ENCODE peak calls at places on chromosomes 6 and 20, in ten cellular contexts. One of them, this sample, is unnamed.

GRCh38 chr20:61875221-61875885 is 190.3 kb downstream of the TAF4 start:
- DNase-seq in PC-3: peak; percentile 17
- DNase-seq in tibial nerve: no peak
- DNase-seq in lower leg skin: no peak
- DNase-seq in brain microvascular endothelial cell: no peak
- DNase-seq in dorsolateral prefrontal cortex: peak; percentile 71
- DNase-seq in H1: no peak
- DNase-seq in RWPE1: no peak
- DNase-seq in GM23338: peak; percentile 41
- DNase-seq in pancreas: no peak
- DNase-seq in this sample: no peak

GRCh38 chr20:33674294-33675126 is at the start of gene NECAB3:
- DNase-seq in PC-3: peak; percentile 83
- DNase-seq in tibial nerve: peak; percentile 78
- DNase-seq in lower leg skin: peak; percentile 96
- DNase-seq in brain microvascular endothelial cell: peak; percentile 60
- DNase-seq in dorsolateral prefrontal cortex: peak; percentile 91
- DNase-seq in H1: peak; percentile 87
- DNase-seq in RWPE1: peak; percentile 91
- DNase-seq in GM23338: peak; percentile 84
- DNase-seq in pancreas: peak; percentile 95
- DNase-seq in this sample: no peak

GRCh38 chr6:170235726-170236125 is 55.2 kb downstream of the DLL1 start:
- DNase-seq in PC-3: no peak
- DNase-seq in tibial nerve: no peak
- DNase-seq in lower leg skin: no peak
- DNase-seq in brain microvascular endothelial cell: no peak
- DNase-seq in dorsolateral prefrontal cortex: no peak
- DNase-seq in H1: no peak
- DNase-seq in RWPE1: no peak
- DNase-seq in GM23338: no peak
- DNase-seq in pancreas: peak; percentile 34
- DNase-seq in this sample: no peak

GRCh38 chr20:33664762-33665144 is 2.0 kb upstream of the ACTL10 start:
- DNase-seq in PC-3: no peak
- DNase-seq in tibial nerve: no peak
- DNase-seq in lower leg skin: no peak
- DNase-seq in brain microvascular endothelial cell: no peak
- DNase-seq in dorsolateral prefrontal cortex: no peak
- DNase-seq in H1: no peak
- DNase-seq in RWPE1: no peak
- DNase-seq in GM23338: no peak
- DNase-seq in pancreas: no peak
- DNase-seq in this sample: no peak

GRCh38 chr6:30007132-30007764 is 53.8 kb upstream of the POLR1H start:
- DNase-seq in PC-3: no peak
- DNase-seq in tibial nerve: no peak
- DNase-seq in lower leg skin: peak; percentile 86
- DNase-seq in brain microvascular endothelial cell: no peak
- DNase-seq in dorsolateral prefrontal cortex: no peak
- DNase-seq in H1: peak; percentile 86
- DNase-seq in RWPE1: no peak
- DNase-seq in GM23338: peak; percentile 89
- DNase-seq in pancreas: peak; percentile 83
- DNase-seq in this sample: no peak

GRCh38 chr6:167093922-167094432 is 28.9 kb upstream of the CCR6 start:
- DNase-seq in PC-3: no peak
- DNase-seq in tibial nerve: no peak
- DNase-seq in lower leg skin: no peak
- DNase-seq in brain microvascular endothelial cell: no peak
- DNase-seq in dorsolateral prefrontal cortex: no peak
- DNase-seq in H1: no peak
- DNase-seq in RWPE1: no peak
- DNase-seq in GM23338: no peak
- DNase-seq in pancreas: no peak
- DNase-seq in this sample: no peak

GRCh38 chr6:117545161-117545595 is 57.1 kb downstream of the GOPC start:
- DNase-seq in PC-3: peak; percentile 85
- DNase-seq in tibial nerve: no peak
- DNase-seq in lower leg skin: no peak
- DNase-seq in brain microvascular endothelial cell: no peak
- DNase-seq in dorsolateral prefrontal cortex: no peak
- DNase-seq in H1: no peak
- DNase-seq in RWPE1: peak; percentile 82
- DNase-seq in GM23338: no peak
- DNase-seq in pancreas: no peak
- DNase-seq in this sample: no peak

GRCh38 chr6:31356216-31356945 is 598 bp downstream of the HLA-B start:
- DNase-seq in PC-3: peak; percentile 9
- DNase-seq in tibial nerve: peak; percentile 24
- DNase-seq in lower leg skin: no peak
- DNase-seq in brain microvascular endothelial cell: no peak
- DNase-seq in dorsolateral prefrontal cortex: no peak
- DNase-seq in H1: peak; percentile 65
- DNase-seq in RWPE1: no peak
- DNase-seq in GM23338: peak; percentile 47
- DNase-seq in pancreas: peak; percentile 69
- DNase-seq in this sample: no peak

GRCh38 chr20:7589164-7589563 is 351.1 kb downstream of the HAO1 start:
- DNase-seq in PC-3: no peak
- DNase-seq in tibial nerve: no peak
- DNase-seq in lower leg skin: no peak
- DNase-seq in brain microvascular endothelial cell: no peak
- DNase-seq in dorsolateral prefrontal cortex: no peak
- DNase-seq in H1: no peak
- DNase-seq in RWPE1: no peak
- DNase-seq in GM23338: no peak
- DNase-seq in pancreas: no peak
- DNase-seq in this sample: no peak

GRCh38 chr6:97462031-97462430 is 179.0 kb upstream of the MMS22L start:
- DNase-seq in PC-3: no peak
- DNase-seq in tibial nerve: no peak
- DNase-seq in lower leg skin: no peak
- DNase-seq in brain microvascular endothelial cell: no peak
- DNase-seq in dorsolateral prefrontal cortex: no peak
- DNase-seq in H1: no peak
- DNase-seq in RWPE1: no peak
- DNase-seq in GM23338: no peak
- DNase-seq in pancreas: no peak
- DNase-seq in this sample: no peak

GRCh38 chr20:35739294-35740163 is 2.5 kb downstream of the RBM39 start:
- DNase-seq in PC-3: peak; percentile 46
- DNase-seq in tibial nerve: no peak
- DNase-seq in lower leg skin: no peak
- DNase-seq in brain microvascular endothelial cell: no peak
- DNase-seq in dorsolateral prefrontal cortex: no peak
- DNase-seq in H1: no peak
- DNase-seq in RWPE1: no peak
- DNase-seq in GM23338: peak; percentile 28
- DNase-seq in pancreas: no peak
- DNase-seq in this sample: no peak

GRCh38 chr6:125957845-125958244 is 1.3 kb downstream of the HINT3 start:
- DNase-seq in PC-3: peak; percentile 58
- DNase-seq in tibial nerve: no peak
- DNase-seq in lower leg skin: no peak
- DNase-seq in brain microvascular endothelial cell: no peak
- DNase-seq in dorsolateral prefrontal cortex: no peak
- DNase-seq in H1: no peak
- DNase-seq in RWPE1: peak; percentile 54
- DNase-seq in GM23338: peak; percentile 35
- DNase-seq in pancreas: no peak
- DNase-seq in this sample: no peak

GRCh38 chr6:128352331-128352730 is 168.1 kb downstream of the PTPRK start:
- DNase-seq in PC-3: no peak
- DNase-seq in tibial nerve: no peak
- DNase-seq in lower leg skin: no peak
- DNase-seq in brain microvascular endothelial cell: no peak
- DNase-seq in dorsolateral prefrontal cortex: no peak
- DNase-seq in H1: no peak
- DNase-seq in RWPE1: no peak
- DNase-seq in GM23338: no peak
- DNase-seq in pancreas: no peak
- DNase-seq in this sample: no peak

GRCh38 chr6:168274046-168274952 is 45.3 kb downstream of the DACT2 start:
- DNase-seq in PC-3: no peak
- DNase-seq in tibial nerve: no peak
- DNase-seq in lower leg skin: peak; percentile 74
- DNase-seq in brain microvascular endothelial cell: no peak
- DNase-seq in dorsolateral prefrontal cortex: no peak
- DNase-seq in H1: no peak
- DNase-seq in RWPE1: no peak
- DNase-seq in GM23338: no peak
- DNase-seq in pancreas: peak; percentile 73
- DNase-seq in this sample: no peak

GRCh38 chr20:1961374-1961773 is 32.5 kb downstream of the PDYN start:
- DNase-seq in PC-3: no peak
- DNase-seq in tibial nerve: no peak
- DNase-seq in lower leg skin: peak; percentile 57
- DNase-seq in brain microvascular endothelial cell: no peak
- DNase-seq in dorsolateral prefrontal cortex: no peak
- DNase-seq in H1: no peak
- DNase-seq in RWPE1: no peak
- DNase-seq in GM23338: no peak
- DNase-seq in pancreas: no peak
- DNase-seq in this sample: no peak

GRCh38 chr6:37690964-37691735 is 6.5 kb downstream of the MDGA1 start:
- DNase-seq in PC-3: peak; percentile 43
- DNase-seq in tibial nerve: no peak
- DNase-seq in lower leg skin: no peak
- DNase-seq in brain microvascular endothelial cell: no peak
- DNase-seq in dorsolateral prefrontal cortex: no peak
- DNase-seq in H1: no peak
- DNase-seq in RWPE1: no peak
- DNase-seq in GM23338: no peak
- DNase-seq in pancreas: no peak
- DNase-seq in this sample: no peak

GRCh38 chr6:151747890-151748289 is 59.6 kb upstream of the ESR1 start:
- DNase-seq in PC-3: no peak
- DNase-seq in tibial nerve: no peak
- DNase-seq in lower leg skin: no peak
- DNase-seq in brain microvascular endothelial cell: peak; percentile 6
- DNase-seq in dorsolateral prefrontal cortex: no peak
- DNase-seq in H1: no peak
- DNase-seq in RWPE1: no peak
- DNase-seq in GM23338: no peak
- DNase-seq in pancreas: no peak
- DNase-seq in this sample: no peak

GRCh38 chr20:1841554-1842140 is 53.6 kb upstream of the SIRPA start:
- DNase-seq in PC-3: no peak
- DNase-seq in tibial nerve: no peak
- DNase-seq in lower leg skin: no peak
- DNase-seq in brain microvascular endothelial cell: no peak
- DNase-seq in dorsolateral prefrontal cortex: no peak
- DNase-seq in H1: no peak
- DNase-seq in RWPE1: peak; percentile 44
- DNase-seq in GM23338: no peak
- DNase-seq in pancreas: no peak
- DNase-seq in this sample: no peak

GRCh38 chr20:44004306-44004915 is 89.8 kb downstream of the TOX2 start:
- DNase-seq in PC-3: no peak
- DNase-seq in tibial nerve: no peak
- DNase-seq in lower leg skin: peak; percentile 73
- DNase-seq in brain microvascular endothelial cell: no peak
- DNase-seq in dorsolateral prefrontal cortex: no peak
- DNase-seq in H1: no peak
- DNase-seq in RWPE1: no peak
- DNase-seq in GM23338: no peak
- DNase-seq in pancreas: no peak
- DNase-seq in this sample: no peak
- TF ChIP-seq CTCF in PC-3: no peak
- TF ChIP-seq CTCF in tibial nerve: no peak
- TF ChIP-seq CTCF in lower leg skin: no peak
- TF ChIP-seq CTCF in brain microvascular endothelial cell: peak; percentile 1
- TF ChIP-seq CTCF in dorsolateral prefrontal cortex: no peak
- TF ChIP-seq CTCF in H1: peak; percentile 23
- TF ChIP-seq CTCF in RWPE1: no peak
- TF ChIP-seq CTCF in GM23338: no peak
- TF ChIP-seq CTCF in pancreas: no peak
- TF ChIP-seq CTCF in this sample: no peak

GRCh38 chr6:113190170-113190569 is 667.0 kb upstream of the MARCKS start:
- DNase-seq in PC-3: peak; percentile 18
- DNase-seq in tibial nerve: no peak
- DNase-seq in lower leg skin: no peak
- DNase-seq in brain microvascular endothelial cell: no peak
- DNase-seq in dorsolateral prefrontal cortex: no peak
- DNase-seq in H1: no peak
- DNase-seq in RWPE1: no peak
- DNase-seq in GM23338: peak; percentile 27
- DNase-seq in pancreas: no peak
- DNase-seq in this sample: no peak
- TF ChIP-seq CTCF in PC-3: peak; percentile 46
- TF ChIP-seq CTCF in tibial nerve: no peak
- TF ChIP-seq CTCF in lower leg skin: no peak
- TF ChIP-seq CTCF in brain microvascular endothelial cell: peak; percentile 8
- TF ChIP-seq CTCF in dorsolateral prefrontal cortex: no peak
- TF ChIP-seq CTCF in H1: peak; percentile 44
- TF ChIP-seq CTCF in RWPE1: no peak
- TF ChIP-seq CTCF in GM23338: peak; percentile 52
- TF ChIP-seq CTCF in pancreas: no peak
- TF ChIP-seq CTCF in this sample: no peak

DNA sequence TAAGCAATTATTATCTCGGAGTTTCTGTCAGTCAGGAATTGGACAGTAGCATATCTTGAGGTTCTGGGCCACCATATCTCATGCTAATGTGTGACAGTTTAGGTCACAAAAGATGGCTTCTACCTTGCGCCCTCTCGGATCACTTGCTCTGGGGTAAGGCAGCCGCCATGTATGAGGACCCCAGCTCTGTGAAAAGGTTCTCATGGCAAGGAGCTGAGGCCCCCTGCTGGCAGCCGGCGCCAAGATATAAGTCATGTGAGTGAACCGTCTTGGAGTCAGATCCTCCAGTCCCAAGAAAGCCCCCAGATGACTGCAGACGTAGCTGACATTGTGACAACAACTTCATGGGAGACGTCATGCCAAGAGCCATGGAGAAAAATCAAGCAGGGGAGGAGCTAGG is 670.8 kb downstream of the KIF16B start:
- DNase-seq in PC-3: peak; percentile 48
- DNase-seq in tibial nerve: no peak
- DNase-seq in lower leg skin: no peak
- DNase-seq in brain microvascular endothelial cell: peak; percentile 5
- DNase-seq in dorsolateral prefrontal cortex: no peak
- DNase-seq in H1: peak; percentile 59
- DNase-seq in RWPE1: no peak
- DNase-seq in GM23338: peak; percentile 68
- DNase-seq in pancreas: no peak
- DNase-seq in this sample: no peak
- TF ChIP-seq CTCF in PC-3: peak; percentile 86
- TF ChIP-seq CTCF in tibial nerve: no peak
- TF ChIP-seq CTCF in lower leg skin: no peak
- TF ChIP-seq CTCF in brain microvascular endothelial cell: peak; percentile 61
- TF ChIP-seq CTCF in dorsolateral prefrontal cortex: no peak
- TF ChIP-seq CTCF in H1: peak; percentile 53
- TF ChIP-seq CTCF in RWPE1: no peak
- TF ChIP-seq CTCF in GM23338: peak; percentile 63
- TF ChIP-seq CTCF in pancreas: no peak
- TF ChIP-seq CTCF in this sample: no peak

DNA sequence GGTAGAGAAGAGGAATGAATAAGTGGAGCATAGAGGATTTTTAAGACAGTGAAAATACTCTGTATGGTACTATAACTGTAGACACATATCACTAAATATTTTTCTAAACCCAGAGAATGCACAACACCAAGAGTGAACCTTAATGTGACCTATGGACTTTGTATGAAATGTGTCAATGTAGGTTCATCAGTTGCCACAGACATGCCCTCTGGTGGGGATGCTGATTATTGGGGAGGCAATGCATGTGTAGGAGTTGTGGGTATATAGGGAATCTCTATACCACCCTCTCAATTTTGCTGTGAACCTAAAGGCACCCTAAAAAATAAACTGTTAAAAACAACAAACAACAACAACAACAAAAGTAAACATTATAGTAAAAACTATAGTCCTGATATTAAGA is 293.7 kb downstream of the RNF144B start:
- DNase-seq in PC-3: peak; percentile 12
- DNase-seq in tibial nerve: no peak
- DNase-seq in lower leg skin: no peak
- DNase-seq in brain microvascular endothelial cell: no peak
- DNase-seq in dorsolateral prefrontal cortex: no peak
- DNase-seq in H1: no peak
- DNase-seq in RWPE1: no peak
- DNase-seq in GM23338: peak; percentile 10
- DNase-seq in pancreas: no peak
- DNase-seq in this sample: no peak
- TF ChIP-seq CTCF in PC-3: peak; percentile 47
- TF ChIP-seq CTCF in tibial nerve: no peak
- TF ChIP-seq CTCF in lower leg skin: no peak
- TF ChIP-seq CTCF in brain microvascular endothelial cell: peak; percentile 28
- TF ChIP-seq CTCF in dorsolateral prefrontal cortex: no peak
- TF ChIP-seq CTCF in H1: no peak
- TF ChIP-seq CTCF in RWPE1: no peak
- TF ChIP-seq CTCF in GM23338: peak; percentile 40
- TF ChIP-seq CTCF in pancreas: no peak
- TF ChIP-seq CTCF in this sample: no peak

This sample was measured in ascending aorta.